ENCODE peak calls at places on chromosomes 12 and 14, in seven cellular contexts. Q is astrocyte; H is left ventricle myocardium inferior; Z is body of pancreas; I is CD8-positive, alpha-beta T cell; E is PC-3; L is GM12864. P is an unnamed sample.

GRCh38 chr12:6229224-6229748 is 29.1 kb downstream of the CD9 start:
- DNase-seq in Q (no peak), H (no peak), Z (peak), I (no peak), E (peak), L (no peak), P (no peak)

GRCh38 chr14:77006127-77006526 is 22.4 kb downstream of the IRF2BPL start:
- DNase-seq in Q (no peak), H (no peak), Z (peak), I (no peak), E (no peak), L (no peak), P (no peak)

GRCh38 chr12:2242816-2243215 is 190.0 kb downstream of the CACNA1C start:
- DNase-seq in Q (no peak), H (no peak), Z (no peak), I (no peak), E (no peak), L (no peak), P (no peak)

GRCh38 chr12:108724054-108724889 is 7.0 kb downstream of the CORO1C start:
- DNase-seq in Q (peak), H (no peak), Z (no peak), I (no peak), E (peak), L (no peak), P (peak)

GRCh38 chr14:69955855-69956567 is 76.8 kb downstream of the SMOC1 start:
- DNase-seq in Q (no peak), H (no peak), Z (no peak), I (no peak), E (no peak), L (no peak), P (no peak)

GRCh38 chr12:115570271-115570777 is 707.2 kb downstream of the MED13L start:
- DNase-seq in Q (peak), H (no peak), Z (no peak), I (no peak), E (peak), L (no peak), P (no peak)

GRCh38 chr12:43669373-43669772 is 89.2 kb downstream of the PUS7L start:
- DNase-seq in Q (no peak), H (no peak), Z (no peak), I (no peak), E (no peak), L (no peak), P (no peak)

GRCh38 chr12:47383942-47384341 is 304.2 kb upstream of the AMIGO2 start:
- DNase-seq in Q (peak), H (no peak), Z (no peak), I (no peak), E (peak), L (no peak), P (no peak)

GRCh38 chr14:90266441-90267154 is 10.2 kb downstream of the PSMC1 start:
- DNase-seq in Q (no peak), H (no peak), Z (no peak), I (no peak), E (no peak), L (no peak), P (no peak)

GRCh38 chr12:77493769-77494168 is 336.9 kb upstream of the NAV3 start:
- DNase-seq in Q (peak), H (no peak), Z (no peak), I (no peak), E (no peak), L (no peak), P (no peak)

GRCh38 chr14:54314365-54315134 is 82.3 kb upstream of the CDKN3 start:
- DNase-seq in Q (no peak), H (no peak), Z (no peak), I (no peak), E (no peak), L (no peak), P (no peak)

GRCh38 chr12:21774358-21775129 is at the start of gene KCNJ8:
- DNase-seq in Q (peak), H (peak), Z (peak), I (no peak), E (no peak), L (no peak), P (peak)

GRCh38 chr12:11697670-11698387 is 48.4 kb downstream of the ETV6 start:
- DNase-seq in Q (peak), H (no peak), Z (no peak), I (no peak), E (peak), L (no peak), P (no peak)

GRCh38 chr12:123391546-123392343 is 7.8 kb downstream of the KMT5A start:
- DNase-seq in Q (no peak), H (no peak), Z (no peak), I (no peak), E (no peak), L (no peak), P (no peak)

GRCh38 chr14:63853831-63854293 is 1.1 kb downstream of the SYNE2 start:
- DNase-seq in Q (peak), H (peak), Z (peak), I (peak), E (peak), L (no peak), P (no peak)

GRCh38 chr14:99475179-99475578 is 5.5 kb downstream of the SETD3 start:
- DNase-seq in Q (no peak), H (no peak), Z (peak), I (no peak), E (no peak), L (no peak), P (no peak)

GRCh38 chr12:104938371-104938770 is 19.7 kb downstream of the SLC41A2 start:
- DNase-seq in Q (no peak), H (no peak), Z (no peak), I (no peak), E (no peak), L (no peak), P (no peak)

GRCh38 chr14:100472491-100472890 is 114.7 kb downstream of the BEGAIN start:
- DNase-seq in Q (no peak), H (no peak), Z (no peak), I (no peak), E (no peak), L (no peak), P (no peak)

GRCh38 chr14:103427485-103428443 is 42.5 kb downstream of the MARK3 start:
- DNase-seq in Q (peak), H (no peak), Z (no peak), I (no peak), E (peak), L (no peak), P (peak)

GRCh38 chr14:104656014-104656714 is 33.3 kb upstream of the INF2 start:
- DNase-seq in Q (no peak), H (no peak), Z (no peak), I (no peak), E (no peak), L (no peak), P (no peak)
- TF ChIP-seq CTCF in Q (no peak), H (no peak), Z (no peak), I (no peak), E (no peak), L (peak), P (no peak)

DNA sequence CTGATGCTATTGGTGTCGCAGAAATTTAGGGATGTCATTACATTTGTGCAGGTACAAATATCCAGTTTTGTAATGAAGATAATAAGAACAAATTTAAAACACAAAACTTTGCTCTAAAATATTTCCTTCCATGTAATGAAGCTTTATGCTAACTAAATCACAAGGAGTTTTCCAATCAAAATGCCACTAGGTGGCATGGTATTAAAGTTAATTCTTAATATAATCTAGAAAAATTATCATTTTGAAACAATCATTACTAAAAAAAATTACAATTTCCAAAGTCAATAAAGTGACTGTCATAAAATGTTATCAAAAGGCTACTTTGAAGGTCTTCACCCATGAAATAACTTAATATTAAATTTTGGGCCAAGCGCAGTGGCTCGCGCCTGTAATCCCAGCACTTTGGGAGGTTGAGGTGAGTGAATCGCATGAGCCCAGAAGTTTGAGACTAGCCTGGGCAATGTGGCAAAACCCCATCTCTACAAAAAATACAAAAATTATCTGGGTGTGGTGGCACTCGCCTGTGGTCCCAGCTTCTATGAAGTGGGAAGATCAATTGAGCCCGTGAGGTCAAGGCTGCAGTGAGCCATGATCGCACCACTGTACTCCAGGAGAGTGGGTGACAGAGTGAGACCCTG is 77.4 kb downstream of the KIF21A start:
- DNase-seq in Q (no peak), H (no peak), Z (no peak), I (no peak), E (no peak), L (no peak), P (no peak)
- TF ChIP-seq CTCF in Q (peak), H (peak), Z (peak), I (no peak), E (peak), L (no peak), P (peak)

GRCh38 chr12:69639400-69640016 is 28.8 kb upstream of the LRRC10 start:
- DNase-seq in Q (peak), H (peak), Z (peak), I (peak), E (peak), L (peak), P (peak)
- TF ChIP-seq CTCF in Q (peak), H (peak), Z (peak), I (peak), E (peak), L (peak), P (peak)

DNA sequence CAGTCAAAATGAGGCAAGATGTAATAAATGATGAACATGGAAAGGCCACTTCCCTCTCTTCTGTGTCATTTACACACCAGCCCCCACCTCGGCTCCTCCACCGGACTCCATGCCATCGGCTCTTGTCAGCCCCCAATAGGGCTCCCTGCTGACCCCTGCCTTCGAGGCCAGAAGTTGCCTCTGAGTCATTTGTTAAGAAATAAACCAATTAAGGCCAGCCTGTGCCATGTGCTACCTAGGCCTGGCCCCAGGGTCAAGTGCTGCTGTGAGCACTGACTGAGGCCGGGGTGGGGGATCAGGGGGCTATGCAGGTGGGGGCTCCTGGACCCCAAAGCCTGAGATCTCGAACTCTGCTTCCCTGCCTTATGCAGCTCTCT is 53.2 kb downstream of the TESC start:
- DNase-seq in Q (no peak), H (no peak), Z (no peak), I (no peak), E (no peak), L (no peak), P (no peak)
- TF ChIP-seq CTCF in Q (no peak), H (peak), Z (no peak), I (no peak), E (no peak), L (no peak), P (peak)

DNA sequence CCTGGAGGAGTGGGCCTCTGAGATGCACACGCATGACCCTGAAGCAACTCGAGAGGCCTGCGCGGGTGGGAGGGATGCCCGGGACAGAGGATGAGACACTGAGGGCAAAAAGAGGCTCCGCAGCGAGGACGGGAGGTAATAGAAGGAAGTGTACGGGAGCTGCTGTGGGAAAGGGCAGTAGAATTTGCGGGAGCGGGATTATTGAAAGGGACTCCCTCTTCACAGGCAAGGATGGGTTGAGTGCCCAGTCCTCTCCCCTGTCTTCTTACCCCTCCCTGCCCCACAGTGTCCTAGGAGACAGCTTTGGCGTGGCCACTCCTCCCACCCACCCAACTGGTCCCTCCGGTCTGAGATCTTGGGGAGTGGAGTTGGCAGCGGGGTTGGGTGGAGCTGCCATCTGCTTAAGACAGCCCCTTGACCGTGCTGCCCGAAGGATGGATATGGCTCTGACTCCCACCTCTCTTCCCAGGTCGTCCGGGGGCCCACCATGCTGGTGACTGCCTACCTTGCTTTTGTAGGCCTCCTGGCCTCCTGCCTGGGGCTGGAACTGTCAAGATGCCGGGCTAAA is 15.7 kb upstream of the ESPL1 start:
- DNase-seq in Q (no peak), H (peak), Z (peak), I (no peak), E (peak), L (no peak), P (no peak)
- TF ChIP-seq CTCF in Q (no peak), H (peak), Z (no peak), I (no peak), E (no peak), L (no peak), P (no peak)

GRCh38 chr14:75984674-75985073 is 889 bp upstream of the IFT43 start:
- DNase-seq in Q (no peak), H (no peak), Z (no peak), I (no peak), E (peak), L (no peak), P (no peak)

GRCh38 chr14:75980856-75981255 is 939 bp downstream of the TGFB3 start:
- DNase-seq in Q (no peak), H (no peak), Z (peak), I (no peak), E (peak), L (no peak), P (no peak)

GRCh38 chr14:75981826-75982723 is at the start of gene TGFB3:
- DNase-seq in Q (peak), H (peak), Z (peak), I (peak), E (peak), L (no peak), P (peak)

GRCh38 chr14:75981426-75981825 is 369 bp downstream of the TGFB3 start:
- DNase-seq in Q (no peak), H (no peak), Z (peak), I (no peak), E (no peak), L (peak), P (peak)

GRCh38 chr14:75982724-75983358 is 1.0 kb upstream of the TGFB3 start:
- DNase-seq in Q (no peak), H (peak), Z (peak), I (no peak), E (no peak), L (no peak), P (no peak)
- TF ChIP-seq CTCF in Q (no peak), H (peak), Z (peak), I (no peak), E (no peak), L (no peak), P (no peak)

P was measured in H9.